ENCODE peak calls at places on chromosomes 1 and 21, in nine cellular contexts. J is spleen, Q is PC-3, B is breast epithelium, V is uterus, W is neuronal stem cell, X is psoas muscle, Z is heart right ventricle, L is K562. E is an unnamed sample. For H3K4me1, the result is how much of the 10 kb centered on the place peaks cover.

GRCh38 chr1:24526940-24527542 is 24.4 kb downstream of the RCAN3 start:
- DNase-seq in Z (no peak), V (no peak), B (no peak), X (no peak), L (peak), Q (peak), W (no peak), J (no peak), E (no peak)

GRCh38 chr21:17854771-17855170 is 35.6 kb upstream of the C21orf91 start:
- DNase-seq in L (no peak), X (no peak), V (no peak), J (no peak), W (no peak), B (no peak), Q (no peak), Z (no peak), E (no peak)

GRCh38 chr1:43786201-43786958 is 79.0 kb downstream of the ST3GAL3 start:
- DNase-seq in V (no peak), J (no peak), W (no peak), Z (no peak), B (no peak), X (no peak), Q (no peak), L (no peak), E (no peak)

GRCh38 chr1:56068908-56069307 is 510.5 kb downstream of the PLPP3 start:
- DNase-seq in J (no peak), Q (peak), X (no peak), L (no peak), B (no peak), W (no peak), V (no peak), Z (no peak), E (no peak)

GRCh38 chr21:42553435-42553834 is 39.8 kb downstream of the SLC37A1 start:
- DNase-seq in L (no peak), J (no peak), V (no peak), X (no peak), Z (no peak), Q (no peak), B (no peak), W (no peak), E (no peak)

GRCh38 chr1:203676455-203676854 is 49.8 kb downstream of the ATP2B4 start:
- DNase-seq in X (no peak), L (no peak), Q (no peak), V (no peak), W (no peak), B (no peak), J (no peak), Z (no peak), E (no peak)

GRCh38 chr1:67013573-67013972 is 40.4 kb downstream of the SLC35D1 start:
- DNase-seq in Z (no peak), L (peak), V (no peak), X (no peak), W (no peak), B (no peak), Q (peak), J (no peak), E (no peak)

GRCh38 chr1:228697209-228698016 is 37.9 kb upstream of the RHOU start:
- DNase-seq in J (no peak), W (no peak), V (peak), Z (peak), Q (peak), X (peak), L (no peak), B (peak), E (peak)

GRCh38 chr1:7561331-7561921 is 209.7 kb upstream of the VAMP3 start:
- DNase-seq in Z (no peak), Q (no peak), X (peak), W (no peak), J (peak), V (no peak), B (no peak), L (peak), E (no peak)

GRCh38 chr1:98164508-98164907 is 243.7 kb upstream of the DPYD start:
- DNase-seq in W (no peak), V (no peak), B (no peak), X (no peak), Z (no peak), L (no peak), Q (no peak), J (no peak), E (no peak)

GRCh38 chr1:183739640-183740385 is 65.1 kb upstream of the RGL1 start:
- DNase-seq in L (no peak), B (no peak), V (no peak), W (no peak), Z (no peak), J (no peak), X (no peak), Q (no peak), E (no peak)

GRCh38 chr1:77991638-77992037 is 12.8 kb upstream of the FUBP1 start:
- DNase-seq in L (no peak), W (no peak), Z (no peak), Q (peak), B (no peak), V (no peak), X (no peak), J (no peak), E (no peak)

GRCh38 chr1:170204121-170204520 is 58.4 kb downstream of the NTMT2 start:
- DNase-seq in L (no peak), Q (no peak), Z (no peak), V (no peak), W (no peak), J (no peak), B (no peak), X (no peak), E (no peak)

GRCh38 chr1:95018602-95019369 is 54.0 kb downstream of the ALG14 start:
- DNase-seq in X (no peak), Z (no peak), B (no peak), Q (peak), J (no peak), V (no peak), L (no peak), W (no peak), E (no peak)

GRCh38 chr1:236808564-236809130 is 13.6 kb downstream of the MTR start:
- DNase-seq in Z (no peak), L (no peak), W (no peak), X (no peak), Q (no peak), V (no peak), B (no peak), J (no peak), E (no peak)

GRCh38 chr21:35779690-35780570 is 280.4 kb downstream of the SETD4 start:
- DNase-seq in B (peak), Q (peak), Z (no peak), L (no peak), W (no peak), V (no peak), J (no peak), X (no peak), E (no peak)

GRCh38 chr1:93608188-93609109 is 73.2 kb downstream of the BCAR3 start:
- DNase-seq in Q (no peak), W (no peak), J (no peak), V (no peak), X (no peak), L (no peak), B (no peak), Z (peak), E (no peak)

GRCh38 chr1:46169811-46170454 is 5.0 kb upstream of the TSPAN1 start:
- DNase-seq in X (no peak), B (no peak), J (no peak), L (no peak), W (no peak), V (no peak), Q (no peak), Z (no peak), E (no peak)

GRCh38 chr1:215118081-215118480 is 35.5 kb downstream of the KCNK2 start:
- DNase-seq in L (no peak), Z (no peak), B (no peak), J (no peak), V (no peak), Q (no peak), W (no peak), X (no peak), E (no peak)

GRCh38 chr1:10802948-10803715 is 6.7 kb upstream of the CASZ1 start:
- DNase-seq in B (no peak), L (no peak), J (no peak), Q (no peak), Z (no peak), V (no peak), X (no peak), W (no peak), E (no peak)

GRCh38 chr21:42835611-42836401 is 43.5 kb downstream of the WDR4 start:
- DNase-seq in L (no peak), J (peak), X (no peak), B (no peak), V (no peak), Q (no peak), Z (no peak), W (no peak), E (no peak)

GRCh38 chr1:34132161-34132420 is 32.9 kb downstream of the CSMD2 start:
- DNase-seq in Z (no peak), J (no peak), W (no peak), V (no peak), L (no peak), B (no peak), Q (no peak), X (no peak), E (no peak)

GRCh38 chr1:182795563-182796228 is 6.1 kb downstream of the NPL start:
- DNase-seq in W (no peak), B (no peak), X (no peak), J (no peak), Q (no peak), V (no peak), L (no peak), Z (no peak), E (no peak)

GRCh38 chr1:30034105-30034626 is 689.2 kb downstream of the MATN1 start:
- DNase-seq in W (no peak), X (no peak), J (no peak), B (no peak), L (no peak), V (no peak), Q (no peak), Z (no peak), E (no peak)

GRCh38 chr1:245099401-245099800 is 55.4 kb upstream of the KIF26B start:
- DNase-seq in Z (no peak), X (no peak), B (no peak), W (no peak), Q (no peak), J (no peak), V (no peak), L (no peak), E (no peak)

GRCh38 chr1:31707711-31708110 is 3.9 kb upstream of the COL16A1 start:
- DNase-seq in W (no peak), X (no peak), L (no peak), V (no peak), Q (peak), J (no peak), B (peak), Z (no peak), E (no peak)

GRCh38 chr21:44298301-44298700 is 1.6 kb upstream of the PFKL start:
- DNase-seq in L (no peak), W (no peak), Q (peak), Z (no peak), X (no peak), B (no peak), V (no peak), J (no peak), E (no peak)

GRCh38 chr1:91718877-91719276 is 167.1 kb downstream of the TGFBR3 start:
- DNase-seq in J (no peak), V (no peak), L (no peak), Z (no peak), X (no peak), B (no peak), Q (no peak), W (no peak), E (no peak)

GRCh38 chr1:17567582-17567981 is 28.1 kb downstream of the ARHGEF10L start:
- DNase-seq in L (no peak), V (peak), J (no peak), Q (no peak), X (no peak), Z (no peak), W (no peak), B (no peak), E (peak)

GRCh38 chr1:148362141-148362929 is 120.8 kb downstream of the PPIAL4G start:
- DNase-seq in J (no peak), X (no peak), W (no peak), V (no peak), B (peak), Z (no peak), Q (no peak), L (no peak), E (no peak)

GRCh38 chr1:40877681-40878080 is 15.5 kb upstream of the CITED4 start:
- DNase-seq in Q (peak), L (no peak), V (peak), W (no peak), J (peak), Z (peak), X (peak), B (peak), E (peak)

GRCh38 chr1:228307218-228308023 is 99.2 kb downstream of the TRIM11 start:
- DNase-seq in J (peak), L (no peak), B (no peak), Z (peak), Q (no peak), W (no peak), X (peak), V (no peak), E (peak)

GRCh38 chr1:178540646-178541045 is 27.7 kb downstream of the TEX35 start:
- DNase-seq in W (no peak), Q (peak), L (no peak), X (no peak), B (no peak), V (no peak), J (peak), Z (no peak), E (no peak)

GRCh38 chr1:24992761-24993211 is 62.7 kb upstream of the RUNX3 start:
- DNase-seq in V (no peak), W (no peak), J (peak), X (peak), Q (no peak), B (no peak), L (no peak), Z (no peak), E (peak)

GRCh38 chr1:35452086-35452485 is 105.1 kb downstream of the KIAA0319L start:
- DNase-seq in X (peak), J (no peak), V (peak), L (no peak), Q (no peak), Z (peak), B (peak), W (no peak), E (no peak)

GRCh38 chr1:241841661-241842060 is 6.3 kb upstream of the EXO1 start:
- DNase-seq in J (no peak), V (no peak), Z (no peak), Q (no peak), B (no peak), W (no peak), L (no peak), X (no peak), E (no peak)

GRCh38 chr1:66439028-66439427 is 94.9 kb upstream of the SGIP1 start:
- DNase-seq in J (no peak), Q (peak), V (no peak), B (no peak), X (no peak), L (no peak), Z (no peak), W (no peak), E (no peak)

GRCh38 chr1:150683914-150684313 is 13.0 kb downstream of the GOLPH3L start:
- DNase-seq in W (no peak), V (no peak), X (no peak), J (no peak), Q (no peak), B (no peak), L (no peak), Z (no peak), E (no peak)

DNA sequence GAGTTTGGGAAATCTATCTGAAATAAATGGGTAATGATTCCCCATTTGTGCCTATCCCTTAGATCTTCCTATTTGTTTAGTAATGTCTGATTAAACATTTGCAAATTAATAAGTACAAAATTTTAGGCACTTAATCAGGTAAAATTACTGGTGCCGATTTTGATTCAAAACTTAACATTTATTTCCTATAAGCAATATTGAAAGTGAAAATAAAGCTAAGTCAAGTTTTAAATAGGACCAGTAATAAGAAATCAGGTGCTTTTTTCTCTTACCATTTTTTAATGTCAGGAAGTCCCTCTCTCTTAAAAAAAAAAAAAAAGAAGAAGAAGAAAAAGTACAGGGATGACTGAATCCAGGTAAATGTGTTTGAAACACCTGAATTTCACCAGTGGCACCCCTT is 773 bp upstream of the GBP4 start:
- DNase-seq in W (no peak), Q (no peak), J (no peak), B (no peak), L (no peak), V (no peak), Z (no peak), X (no peak), E (no peak)
- H3K4me1 ChIP-seq in W (under half), Q (under half), J (half or more), B (under half), L (under half), V (under half), Z (under half), X (under half), E (under half)

GRCh38 chr1:53459321-53460175 is at the start of gene DMRTB1:
- DNase-seq in Q (no peak), L (no peak), V (no peak), B (no peak), J (peak), X (no peak), W (no peak), Z (no peak), E (no peak)

GRCh38 chr1:53461329-53462044 is 2.3 kb downstream of the DMRTB1 start:
- DNase-seq in B (no peak), V (no peak), Q (no peak), J (no peak), Z (no peak), L (no peak), W (no peak), X (no peak), E (no peak)

GRCh38 chr1:53460211-53460634 is 1.0 kb downstream of the DMRTB1 start:
- DNase-seq in W (no peak), Z (no peak), V (no peak), B (no peak), Q (no peak), X (no peak), L (peak), J (peak), E (no peak)

GRCh38 chr1:53462213-53462612 is 3.0 kb downstream of the DMRTB1 start:
- DNase-seq in Q (no peak), B (no peak), V (no peak), L (no peak), X (no peak), W (no peak), Z (no peak), J (no peak), E (no peak)

GRCh38 chr1:53460666-53461328 is 1.6 kb downstream of the DMRTB1 start:
- DNase-seq in Q (no peak), B (no peak), Z (no peak), V (no peak), X (no peak), L (no peak), J (peak), W (no peak), E (no peak)
- H3K4me3 ChIP-seq in Q (no peak), B (no peak), Z (no peak), V (no peak), X (no peak), L (no peak), J (no peak), W (no peak), E (no peak)

GRCh38 chr1:5661196-5662130 is 330.8 kb downstream of the NPHP4 start:
- DNase-seq in Z (peak), J (no peak), V (no peak), W (no peak), X (no peak), Q (no peak), B (no peak), L (no peak), E (peak)

GRCh38 chr1:5664081-5664480 is 328.1 kb downstream of the NPHP4 start:
- DNase-seq in W (no peak), Z (no peak), X (no peak), J (no peak), Q (no peak), V (no peak), L (no peak), B (no peak), E (no peak)

GRCh38 chr1:5667513-5668325 is 324.5 kb downstream of the NPHP4 start:
- DNase-seq in Z (peak), X (no peak), Q (no peak), W (no peak), L (no peak), B (peak), V (no peak), J (no peak), E (peak)

GRCh38 chr1:5662362-5663126 is 329.7 kb downstream of the NPHP4 start:
- DNase-seq in W (no peak), L (no peak), X (no peak), J (no peak), Q (no peak), V (no peak), Z (no peak), B (no peak), E (no peak)

DNA sequence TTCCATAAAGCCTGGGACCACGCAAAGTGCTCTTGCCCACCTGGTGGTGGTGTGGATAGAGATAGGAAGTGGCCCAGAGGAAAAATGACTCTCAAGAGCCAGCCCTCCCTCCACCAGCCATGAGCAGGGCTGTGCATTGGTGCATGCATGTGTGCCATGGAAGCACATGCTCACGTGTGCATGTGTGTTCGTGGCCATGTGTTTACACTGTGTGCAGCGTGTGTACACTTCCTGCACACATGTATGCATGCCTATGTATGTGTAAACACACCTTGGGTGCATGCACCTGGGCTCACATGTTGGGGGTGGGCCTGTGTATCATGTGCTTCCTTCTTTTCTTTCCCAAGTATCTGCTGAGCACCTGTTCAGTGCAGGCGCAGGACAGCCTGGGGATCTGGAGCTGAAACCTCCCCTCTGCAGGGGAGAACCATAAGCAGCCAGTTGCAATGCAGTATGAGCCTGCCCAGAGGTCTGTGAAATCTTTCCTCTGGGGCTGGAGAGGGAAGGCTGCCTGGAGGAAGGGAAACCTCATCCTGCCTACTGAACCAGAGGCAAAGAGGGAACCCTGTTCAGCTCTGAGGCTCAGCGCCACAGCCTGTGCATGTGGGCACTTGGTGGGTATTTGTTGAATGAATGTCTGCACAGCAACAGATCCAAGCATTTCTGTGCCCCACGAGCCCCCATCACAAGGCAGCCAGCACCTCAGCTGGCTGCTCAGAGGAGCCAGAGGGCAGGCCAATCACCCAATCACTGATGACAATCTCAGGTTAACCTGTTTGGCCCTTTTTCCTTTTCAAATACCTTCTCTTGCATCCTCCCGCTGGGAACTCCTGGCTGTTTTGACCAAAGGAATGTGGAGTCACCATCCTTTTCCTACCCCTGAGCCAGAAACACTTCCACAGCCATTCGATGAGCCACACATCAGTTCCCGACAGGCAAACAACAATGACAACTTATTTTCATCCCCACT is 327.0 kb downstream of the NPHP4 start:
- DNase-seq in Q (no peak), W (no peak), Z (no peak), J (no peak), B (no peak), X (no peak), V (no peak), L (no peak), E (no peak)
- H3K4me1 ChIP-seq in Q (under half), W (under half), Z (under half), J (under half), B (under half), X (under half), V (under half), L (under half), E (under half)

DNA sequence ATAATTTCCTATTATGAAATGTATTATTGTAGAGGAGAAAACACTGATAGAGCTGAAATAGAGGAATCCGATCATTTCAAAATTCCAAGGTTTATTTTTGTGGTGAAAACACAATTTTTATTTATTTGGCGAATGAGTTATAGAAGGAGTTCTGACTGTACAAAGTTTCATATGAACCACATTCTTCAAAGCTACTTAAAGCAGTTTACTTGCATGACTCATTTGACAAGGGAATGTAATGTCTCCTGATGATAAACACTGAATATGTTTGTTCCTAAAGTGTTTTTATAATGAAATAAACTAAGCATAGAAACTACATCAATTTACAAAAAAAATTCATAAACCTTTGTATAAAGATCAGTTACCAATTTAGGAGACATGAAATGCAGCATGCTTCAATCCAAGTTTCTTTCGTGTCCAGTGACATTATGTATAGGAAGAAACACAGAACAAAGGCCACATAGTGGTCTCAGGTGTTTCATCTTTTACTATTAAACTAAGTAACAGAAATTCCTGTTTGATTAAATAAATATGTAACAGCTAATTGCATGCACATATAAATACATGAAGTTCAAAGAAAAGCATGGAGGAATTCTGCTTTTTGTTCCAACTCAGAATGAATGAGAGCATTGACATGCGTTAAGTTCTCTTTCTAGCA is 2.4 kb downstream of the PRKACB start:
- DNase-seq in V (no peak), J (no peak), W (no peak), L (no peak), B (no peak), X (no peak), Z (no peak), Q (peak), E (no peak)
- H3K4me3 ChIP-seq in V (no peak), J (peak), W (no peak), L (no peak), B (no peak), X (no peak), Z (no peak), Q (peak), E (no peak)

E was measured in aorta.